ENCODE peak calls at places on chromosomes 2 and 18, in four cellular contexts. C is foreskin fibroblast, G is left lung, T is AG09319. F is an unnamed sample.

GRCh38 chr2:119158563-119159347 is at the start of gene C1QL2:
- DNase-seq in G (peak; percentile 72), C (no peak), T (no peak), F (no peak)

GRCh38 chr2:1572638-1573037 is 159.4 kb downstream of the TPO start:
- DNase-seq in C (peak; percentile 41), G (no peak), T (no peak), F (no peak)

GRCh38 chr2:172168917-172169346 is 66.2 kb upstream of the DLX2 start:
- DNase-seq in G (no peak), T (no peak), C (no peak), F (peak; percentile 65)

GRCh38 chr2:109660046-109660860 is 46.1 kb downstream of the SOWAHC start:
- DNase-seq in G (no peak), C (no peak), T (no peak), F (no peak)

GRCh38 chr2:103292570-103293265 is 530.9 kb downstream of the TMEM182 start:
- DNase-seq in C (no peak), T (no peak), G (no peak), F (no peak)

GRCh38 chr2:197168705-197169104 is 141.9 kb downstream of the ANKRD44 start:
- DNase-seq in G (peak; percentile 50), C (no peak), T (no peak), F (peak; percentile 73)

GRCh38 chr2:48209214-48209885 is 303.1 kb upstream of the FBXO11 start:
- DNase-seq in C (peak; percentile 71), T (no peak), G (no peak), F (no peak)

GRCh38 chr2:238341536-238341935 is 21.2 kb downstream of the TRAF3IP1 start:
- DNase-seq in C (no peak), G (peak; percentile 65), T (no peak), F (no peak)

GRCh38 chr2:95274291-95275150 is at the start of gene PROM2:
- DNase-seq in T (no peak), C (no peak), G (peak; percentile 84), F (no peak)

GRCh38 chr2:159064446-159065301 is 96.2 kb downstream of the TANC1 start:
- DNase-seq in G (no peak), T (no peak), C (peak; percentile 50), F (no peak)

GRCh38 chr2:128714285-128714684 is 395.6 kb upstream of the HS6ST1 start:
- DNase-seq in G (no peak), C (no peak), T (no peak), F (no peak)

GRCh38 chr2:176483901-176484568 is 214.8 kb downstream of the MTX2 start:
- DNase-seq in C (no peak), G (no peak), T (no peak), F (no peak)

GRCh38 chr2:149715005-149715592 is 127.5 kb upstream of the MMADHC start:
- DNase-seq in T (no peak), C (peak; percentile 47), G (no peak), F (no peak)

GRCh38 chr2:160952462-160952861 is 207.8 kb upstream of the TANK start:
- DNase-seq in G (no peak), T (no peak), C (no peak), F (no peak)

GRCh38 chr2:223908304-223909047 is 36.7 kb downstream of the WDFY1 start:
- DNase-seq in T (no peak), C (no peak), G (no peak), F (no peak)

GRCh38 chr2:54599914-54600313 is 123.5 kb upstream of the EML6 start:
- DNase-seq in T (no peak), C (no peak), G (no peak), F (no peak)

GRCh38 chr18:27213123-27213717 is 28.1 kb upstream of the CHST9 start:
- DNase-seq in G (no peak), T (no peak), C (no peak), F (no peak)

GRCh38 chr2:68420254-68420910 is 46.7 kb downstream of the FBXO48 start:
- DNase-seq in G (no peak), C (no peak), T (no peak), F (no peak)

GRCh38 chr18:11572201-11572600 is 37.2 kb upstream of the SLC35G4 start:
- DNase-seq in C (no peak), T (no peak), G (no peak), F (no peak)

GRCh38 chr2:237693281-237694039 is 66.1 kb downstream of the LRRFIP1 start:
- DNase-seq in C (peak; percentile 50), G (no peak), T (no peak), F (no peak)

GRCh38 chr2:237731663-237732062 is 66.9 kb upstream of the RBM44 start:
- DNase-seq in G (no peak), C (peak; percentile 75), T (no peak), F (peak; percentile 71)

GRCh38 chr18:45050712-45051639 is 370.3 kb downstream of the SETBP1 start:
- DNase-seq in C (peak; percentile 77), T (peak; percentile 84), G (no peak), F (no peak)

GRCh38 chr2:61117534-61117933 is 44.5 kb upstream of the C2orf74 start:
- DNase-seq in T (no peak), C (peak; percentile 50), G (no peak), F (no peak)

GRCh38 chr2:203489531-203489930 is 45.6 kb downstream of the RAPH1 start:
- DNase-seq in C (no peak), G (no peak), T (no peak), F (no peak)

GRCh38 chr18:8765692-8766463 is 60.5 kb downstream of the MTCL1 start:
- DNase-seq in G (peak; percentile 27), C (peak; percentile 38), T (no peak), F (no peak)

GRCh38 chr2:65388051-65388531 is 44.3 kb downstream of the SPRED2 start:
- DNase-seq in G (no peak), T (no peak), C (no peak), F (no peak)

GRCh38 chr2:218166791-218167190 is at the start of gene CXCR1:
- DNase-seq in C (no peak), G (no peak), T (no peak), F (peak; percentile 59)

GRCh38 chr2:3726511-3726910 is 23.1 kb downstream of the DCDC2C start:
- DNase-seq in G (no peak), T (no peak), C (no peak), F (no peak)

GRCh38 chr18:159037-159652 is 788 bp downstream of the USP14 start:
- DNase-seq in C (no peak), G (no peak), T (no peak), F (no peak)

GRCh38 chr18:55500316-55501086 is 87.5 kb downstream of the TCF4 start:
- DNase-seq in G (no peak), T (no peak), C (peak; percentile 52), F (no peak)

GRCh38 chr2:220786216-220786615 is 785.9 kb downstream of the EPHA4 start:
- DNase-seq in C (no peak), G (no peak), T (no peak), F (no peak)

GRCh38 chr2:18630941-18631340 is 41.6 kb upstream of the NT5C1B start:
- DNase-seq in C (peak; percentile 71), T (no peak), G (no peak), F (no peak)

GRCh38 chr2:10883880-10884529 is 27.7 kb upstream of the KCNF1 start:
- DNase-seq in T (no peak), G (no peak), C (no peak), F (no peak)

GRCh38 chr18:77167276-77167675 is 34.7 kb upstream of the MBP start:
- DNase-seq in T (peak; percentile 35), C (peak; percentile 47), G (no peak), F (no peak)

GRCh38 chr18:77168666-77169358 is 36.2 kb upstream of the MBP start:
- DNase-seq in G (no peak), T (no peak), C (no peak), F (no peak)

GRCh38 chr18:77173274-77174030 is 40.9 kb upstream of the MBP start:
- DNase-seq in G (no peak), C (no peak), T (no peak), F (no peak)

GRCh38 chr18:77166523-77166922 is 33.9 kb upstream of the MBP start:
- DNase-seq in G (no peak), C (no peak), T (no peak), F (no peak)

GRCh38 chr18:77170850-77171410 is 38.3 kb upstream of the MBP start:
- DNase-seq in G (no peak), C (no peak), T (no peak), F (no peak)
- TF ChIP-seq CTCF in G (no peak), C (no peak), T (no peak), F (no peak)

DNA sequence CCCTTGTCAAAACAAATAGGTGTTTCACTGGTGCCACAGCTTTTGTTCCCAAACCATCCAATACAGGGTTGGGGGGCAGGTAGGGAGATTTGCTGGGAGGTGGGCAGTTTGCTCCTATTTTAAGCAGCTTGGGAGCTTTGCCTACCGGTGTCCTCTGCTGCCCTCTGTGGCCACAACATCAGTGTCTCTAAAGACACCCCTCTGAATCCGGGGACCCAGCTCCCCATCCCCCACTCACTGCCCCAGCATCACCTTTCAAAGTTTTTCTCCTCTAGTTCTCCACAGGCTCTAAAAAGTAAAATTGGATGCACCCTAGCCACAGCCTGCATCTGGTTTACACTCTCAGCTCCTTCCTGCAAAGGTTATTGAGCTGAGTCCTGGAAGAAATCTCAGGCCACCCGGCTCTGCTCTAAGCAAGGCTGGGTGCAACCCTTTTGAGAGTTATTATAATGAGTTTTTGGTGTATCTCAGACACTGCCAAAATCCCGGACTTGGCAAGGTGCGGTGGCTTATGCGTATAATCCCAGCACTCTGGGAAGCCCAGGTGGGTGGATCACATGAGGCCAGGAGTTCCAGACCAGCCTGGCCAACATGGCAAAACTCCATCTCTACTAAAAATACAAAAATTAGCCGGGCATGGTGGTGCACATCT is 2.9 kb upstream of the EPAS1 start:
- DNase-seq in G (no peak), T (no peak), C (no peak), F (no peak)
- TF ChIP-seq CTCF in G (no peak), T (peak; percentile 37), C (peak; percentile 44), F (no peak)

DNA sequence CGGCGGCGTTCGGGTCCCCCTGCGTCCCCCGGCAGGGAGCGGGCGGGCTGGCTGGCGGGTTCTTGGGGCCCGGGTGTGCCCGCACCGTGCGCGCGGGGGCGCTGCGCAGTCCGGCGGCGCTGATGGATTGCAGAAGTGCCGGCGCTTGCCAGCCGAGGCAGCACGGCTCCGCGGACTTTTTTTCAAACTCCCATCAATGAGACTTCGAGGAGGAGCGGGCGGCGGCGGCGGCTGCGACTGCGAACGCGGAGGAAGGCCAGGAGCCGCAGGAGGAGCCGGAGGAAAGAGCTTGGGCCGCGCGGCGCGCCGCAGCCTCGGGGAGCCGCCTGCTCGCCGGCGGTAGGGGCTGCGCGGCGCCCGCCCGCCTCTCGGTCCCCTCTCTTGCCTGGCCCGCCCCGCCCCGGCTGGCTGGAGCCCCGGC is at the start of gene GLI2:
- DNase-seq in G (peak; percentile 85), T (peak; percentile 70), C (peak; percentile 90), F (no peak)
- TF ChIP-seq CTCF in G (peak; percentile 46), T (peak; percentile 57), C (peak; percentile 52), F (no peak)

GRCh38 chr2:189700681-189701080 is 26.2 kb downstream of the ANKAR start:
- DNase-seq in G (no peak), C (no peak), T (no peak), F (no peak)

GRCh38 chr2:189698020-189698887 is 23.8 kb downstream of the ANKAR start:
- DNase-seq in C (no peak), G (no peak), T (peak; percentile 19), F (no peak)

GRCh38 chr2:189696223-189696622 is 21.8 kb downstream of the ANKAR start:
- DNase-seq in T (no peak), C (no peak), G (no peak), F (no peak)

DNA sequence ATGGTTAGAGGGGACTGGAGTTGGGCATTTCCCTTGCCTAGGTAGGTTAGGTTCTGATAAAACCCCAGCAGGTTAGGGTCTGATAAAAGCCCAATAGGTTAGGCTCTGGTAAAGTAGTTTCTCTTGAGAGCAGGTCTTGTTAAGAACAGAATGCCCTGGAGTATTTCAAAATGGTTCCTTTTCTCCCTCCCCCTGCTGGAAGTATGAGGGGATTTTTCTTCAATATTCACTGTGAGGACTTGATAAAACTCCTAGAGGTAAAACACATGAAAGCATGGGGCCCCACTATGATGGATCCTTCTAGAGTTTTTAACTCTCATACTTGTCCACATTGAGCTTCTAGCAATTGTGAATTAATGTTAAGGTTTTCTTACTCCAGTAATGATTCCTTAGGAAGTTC is 27.6 kb downstream of the ANKAR start:
- DNase-seq in T (no peak), G (no peak), C (no peak), F (no peak)
- TF ChIP-seq CTCF in T (no peak), G (no peak), C (no peak), F (no peak)

F was measured in CD14-positive monocyte.